ENCODE peak calls at places on chromosomes 11 and 22, in nine cellular contexts. X, S, R, Z, P, F, K, H and A are unnamed samples.
A peak's percentile ranks its signal among the peaks of the same experiment; 100 is the strongest.

GRCh38 chr22:42770448-42770726 is 49.7 kb upstream of the A4GALT start:
- DNase-seq in X (no peak), S (no peak), R (no peak), Z (no peak), P (no peak), F (no peak), K (no peak), H (no peak), A (no peak)

GRCh38 chr11:12222099-12222751 is 111.8 kb downstream of the MICAL2 start:
- DNase-seq in X (no peak), S (peak; percentile 32), R (no peak), Z (no peak), P (no peak), F (no peak), K (no peak), H (peak; percentile 35), A (no peak)

GRCh38 chr11:210122-210802 is 2.8 kb downstream of the RIC8A start:
- DNase-seq in X (no peak), S (no peak), R (peak; percentile 29), Z (no peak), P (no peak), F (no peak), K (no peak), H (no peak), A (no peak)

GRCh38 chr11:93940395-93940794 is 80.8 kb upstream of the HEPHL1 start:
- DNase-seq in X (no peak), S (no peak), R (no peak), Z (no peak), P (no peak), F (no peak), K (no peak), H (no peak), A (no peak)

GRCh38 chr22:24148586-24148985 is 32.7 kb upstream of the SUSD2 start:
- DNase-seq in X (no peak), S (no peak), R (no peak), Z (no peak), P (no peak), F (no peak), K (no peak), H (no peak), A (no peak)

GRCh38 chr11:63850946-63851345 is 12.0 kb downstream of the MARK2 start:
- DNase-seq in X (no peak), S (no peak), R (no peak), Z (no peak), P (no peak), F (no peak), K (no peak), H (no peak), A (no peak)

GRCh38 chr11:71188073-71188472 is 64.3 kb downstream of the SHANK2 start:
- DNase-seq in X (no peak), S (no peak), R (no peak), Z (no peak), P (no peak), F (no peak), K (no peak), H (no peak), A (no peak)

GRCh38 chr22:22178992-22179391 is 65.6 kb upstream of the VPREB1 start:
- DNase-seq in X (no peak), S (no peak), R (no peak), Z (no peak), P (no peak), F (no peak), K (no peak), H (no peak), A (no peak)

GRCh38 chr11:107505667-107506066 is 48.0 kb upstream of the CWF19L2 start:
- DNase-seq in X (no peak), S (peak; percentile 9), R (no peak), Z (no peak), P (no peak), F (no peak), K (no peak), H (no peak), A (no peak)

GRCh38 chr11:92739020-92739419 is 230.4 kb upstream of the MTNR1B start:
- DNase-seq in X (no peak), S (no peak), R (no peak), Z (no peak), P (no peak), F (no peak), K (no peak), H (no peak), A (no peak)

GRCh38 chr11:65357856-65358356 is 3.4 kb downstream of the TIGD3 start:
- DNase-seq in X (no peak), S (peak; percentile 66), R (no peak), Z (no peak), P (no peak), F (no peak), K (no peak), H (peak; percentile 95), A (no peak)

GRCh38 chr22:29753808-29754657 is 12.8 kb downstream of the ZMAT5 start:
- DNase-seq in X (no peak), S (no peak), R (no peak), Z (no peak), P (no peak), F (no peak), K (no peak), H (no peak), A (no peak)

GRCh38 chr11:124644426-124645280 is 22.0 kb downstream of the TBRG1 start:
- DNase-seq in X (peak; percentile 50), S (peak; percentile 66), R (peak; percentile 51), Z (no peak), P (peak; percentile 75), F (peak; percentile 89), K (peak; percentile 71), H (peak; percentile 64), A (no peak)

GRCh38 chr22:35559354-35560005 is 18.8 kb downstream of the RASD2 start:
- DNase-seq in X (no peak), S (no peak), R (no peak), Z (no peak), P (no peak), F (no peak), K (no peak), H (no peak), A (no peak)

GRCh38 chr11:70677232-70677916 is 279.0 kb downstream of the CTTN start:
- DNase-seq in X (no peak), S (no peak), R (no peak), Z (no peak), P (no peak), F (no peak), K (no peak), H (no peak), A (no peak)

GRCh38 chr11:134230339-134230738 is 5.9 kb downstream of the VPS26B start:
- DNase-seq in X (no peak), S (no peak), R (no peak), Z (no peak), P (no peak), F (no peak), K (no peak), H (no peak), A (no peak)

GRCh38 chr11:134226806-134227325 is 2.4 kb downstream of the VPS26B start:
- DNase-seq in X (no peak), S (no peak), R (no peak), Z (no peak), P (no peak), F (no peak), K (no peak), H (no peak), A (no peak)

GRCh38 chr11:134231958-134232674 is 7.6 kb downstream of the VPS26B start:
- DNase-seq in X (no peak), S (no peak), R (no peak), Z (no peak), P (peak; percentile 68), F (no peak), K (no peak), H (no peak), A (peak; percentile 64)

GRCh38 chr11:134229131-134229790 is 4.8 kb downstream of the VPS26B start:
- DNase-seq in X (no peak), S (no peak), R (no peak), Z (no peak), P (no peak), F (no peak), K (no peak), H (no peak), A (no peak)

DNA sequence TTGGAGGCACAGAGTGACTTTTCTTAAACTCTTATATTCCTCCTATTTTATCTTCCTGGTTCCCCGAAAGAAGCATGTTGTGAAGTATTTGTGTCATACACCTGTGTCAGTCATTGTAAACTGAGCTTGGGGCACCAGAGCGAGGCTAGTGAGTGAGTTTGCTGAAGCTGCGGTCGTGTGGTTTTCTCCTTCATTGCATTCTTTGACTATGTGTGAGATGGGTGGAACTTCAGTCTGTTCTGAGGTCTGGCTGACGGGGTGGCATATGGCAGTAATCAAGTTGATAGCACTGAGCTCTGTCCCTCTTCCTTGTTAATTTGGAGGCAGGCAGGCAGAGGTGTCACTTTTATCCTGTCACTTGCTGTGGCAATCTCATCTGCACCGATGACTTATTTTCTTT is 4.2 kb downstream of the VPS26B start:
- DNase-seq in X (no peak), S (no peak), R (no peak), Z (peak; percentile 83), P (no peak), F (no peak), K (no peak), H (no peak), A (no peak)
- TF ChIP-seq REST in X (no peak), S (no peak), R (no peak), Z (no peak), P (no peak), F (no peak), K (no peak), H (no peak), A (no peak)

DNA sequence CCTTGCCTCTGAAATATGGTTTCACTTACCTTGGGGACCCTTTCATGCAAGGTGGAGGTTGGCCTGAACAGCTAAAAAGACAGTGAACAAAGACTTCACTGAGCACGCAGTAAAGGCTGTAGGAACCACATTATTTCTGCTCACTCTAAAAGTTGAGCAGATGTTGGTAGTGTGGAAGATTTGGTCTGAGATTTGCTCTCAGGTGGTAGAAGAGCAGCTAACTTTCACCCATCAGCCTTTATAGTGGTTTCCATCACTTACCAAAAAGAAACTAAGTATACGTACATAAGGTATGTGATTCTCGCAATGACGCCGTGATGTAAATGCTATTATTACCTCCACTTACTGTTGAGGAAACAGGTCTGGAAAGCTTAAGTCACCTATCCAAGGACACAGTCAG is 47.3 kb downstream of the PRR5L start:
- DNase-seq in X (no peak), S (no peak), R (no peak), Z (no peak), P (no peak), F (no peak), K (no peak), H (no peak), A (no peak)
- TF ChIP-seq REST in X (no peak), S (no peak), R (no peak), Z (no peak), P (no peak), F (no peak), K (no peak), H (no peak), A (no peak)

GRCh38 chr11:114166389-114166788 is 106.9 kb downstream of the ZBTB16 start:
- DNase-seq in X (no peak), S (no peak), R (no peak), Z (no peak), P (no peak), F (no peak), K (no peak), H (no peak), A (no peak)
- TF ChIP-seq REST in X (no peak), S (no peak), R (no peak), Z (no peak), P (no peak), F (no peak), K (no peak), H (no peak), A (no peak)

DNA sequence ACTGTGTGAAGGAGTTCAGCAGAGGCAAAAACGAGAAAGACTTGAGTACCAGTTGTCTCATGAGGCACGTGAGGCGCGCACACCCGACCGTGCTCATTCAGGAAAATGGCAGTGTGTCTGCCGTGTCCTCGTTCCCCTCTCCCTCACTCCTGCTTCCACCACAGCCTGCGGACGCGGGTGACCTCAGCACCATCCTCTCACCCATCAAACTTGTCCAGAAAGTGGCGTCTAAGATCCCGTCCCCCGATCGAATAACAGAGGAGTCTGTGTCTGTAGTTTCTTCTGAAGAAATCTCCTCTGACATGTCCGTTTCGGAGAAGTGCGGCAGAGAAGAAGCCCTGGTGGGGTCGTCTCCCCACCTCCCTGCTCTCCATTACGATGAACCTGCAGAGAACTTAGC is 30.4 kb downstream of the ZBED4 start:
- DNase-seq in X (no peak), S (no peak), R (no peak), Z (no peak), P (no peak), F (no peak), K (no peak), H (no peak), A (no peak)
- TF ChIP-seq REST in X (no peak), S (no peak), R (no peak), Z (no peak), P (no peak), F (no peak), K (no peak), H (no peak), A (no peak)